ENCODE peak calls at places on chromosomes 3 and 15, in nine cellular contexts. Q is cardiac fibroblast, I is mammary epithelial cell, H is AG08395, Z is nucleus accumbens, B is SIG-M5, S is skeletal muscle cell, C is AG10803, E is AG20443. F is an unnamed sample.

GRCh38 chr3:51984269-51984647 is 923 bp downstream of the ACY1 start:
- DNase-seq in Q (no peak), S (no peak), B (no peak), C (no peak), E (no peak), Z (no peak), H (no peak), I (no peak), F (no peak)

GRCh38 chr3:3825025-3825424 is 25.8 kb downstream of the LRRN1 start:
- DNase-seq in S (no peak), E (no peak), Z (no peak), H (no peak), I (no peak), Q (no peak), C (no peak), B (no peak), F (no peak)

GRCh38 chr3:132788299-132788698 is 66.1 kb upstream of the NPHP3 start:
- DNase-seq in E (peak; percentile 65), Z (no peak), Q (peak; percentile 83), H (peak; percentile 37), S (peak; percentile 88), B (no peak), C (peak; percentile 92), I (peak; percentile 53), F (peak; percentile 65)

GRCh38 chr3:173826901-173827609 is 429.5 kb downstream of the NLGN1 start:
- DNase-seq in H (peak; percentile 34), C (peak; percentile 26), E (peak; percentile 41), Z (no peak), Q (peak; percentile 2), I (peak; percentile 1), B (no peak), S (peak; percentile 44), F (peak; percentile 64)

GRCh38 chr3:32215185-32215584 is 23.3 kb upstream of the CMTM8 start:
- DNase-seq in B (no peak), I (no peak), C (no peak), Z (no peak), Q (no peak), H (no peak), E (no peak), S (no peak), F (no peak)

GRCh38 chr15:55742927-55743614 is at the start of gene PRTG:
- DNase-seq in Z (peak; percentile 18), I (peak; percentile 37), E (peak; percentile 84), C (peak; percentile 42), S (peak; percentile 21), Q (peak; percentile 87), B (no peak), H (peak; percentile 58), F (peak; percentile 11)

GRCh38 chr3:94171954-94172353 is 109.1 kb downstream of the NSUN3 start:
- DNase-seq in S (no peak), Q (no peak), Z (no peak), I (peak; percentile 50), B (no peak), C (no peak), H (no peak), E (no peak), F (no peak)

GRCh38 chr3:142278451-142278850 is 53.1 kb upstream of the GK5 start:
- DNase-seq in C (peak; percentile 60), E (peak; percentile 29), Z (no peak), S (no peak), B (no peak), I (no peak), Q (peak; percentile 44), H (no peak), F (peak; percentile 12)

GRCh38 chr3:131142580-131142979 is 115.9 kb downstream of the NEK11 start:
- DNase-seq in H (no peak), C (peak; percentile 3), E (no peak), Z (no peak), S (peak; percentile 1), Q (peak; percentile 29), I (no peak), B (no peak), F (peak; percentile 12)

GRCh38 chr3:65636326-65636725 is 402.4 kb downstream of the MAGI1 start:
- DNase-seq in Q (no peak), C (no peak), B (no peak), S (no peak), E (no peak), I (no peak), Z (no peak), H (no peak), F (no peak)

GRCh38 chr15:75720787-75721461 is 8.3 kb upstream of the CSPG4 start:
- DNase-seq in I (peak; percentile 88), E (no peak), C (no peak), B (no peak), H (no peak), Z (no peak), Q (no peak), S (no peak), F (peak; percentile 27)

GRCh38 chr3:82054849-82055248 is 293.4 kb upstream of the GBE1 start:
- DNase-seq in Q (no peak), I (no peak), E (no peak), C (no peak), Z (no peak), S (no peak), B (no peak), H (no peak), F (no peak)

GRCh38 chr3:44444437-44444836 is 33.0 kb downstream of the ZNF445 start:
- DNase-seq in B (no peak), Z (no peak), C (no peak), S (no peak), Q (no peak), H (no peak), E (no peak), I (no peak), F (no peak)

GRCh38 chr15:85318048-85318731 is 62.2 kb upstream of the AKAP13 start:
- DNase-seq in Z (no peak), H (peak; percentile 89), S (peak; percentile 86), C (peak; percentile 92), B (no peak), I (peak; percentile 90), E (peak; percentile 75), Q (peak; percentile 80), F (peak; percentile 91)

GRCh38 chr15:68843425-68844311 is 23.0 kb upstream of the ANP32A start:
- DNase-seq in C (no peak), E (peak; percentile 13), B (no peak), I (no peak), Z (no peak), S (no peak), Q (peak; percentile 17), H (peak; percentile 3), F (no peak)

GRCh38 chr3:37183375-37183831 is 9.0 kb upstream of the LRRFIP2 start:
- DNase-seq in Z (no peak), B (no peak), E (peak; percentile 52), Q (peak; percentile 94), I (peak; percentile 98), C (peak; percentile 97), S (peak; percentile 84), H (peak; percentile 70), F (peak; percentile 91)

GRCh38 chr15:85742186-85742751 is 52.5 kb downstream of the KLHL25 start:
- DNase-seq in I (no peak), C (peak; percentile 84), Q (peak; percentile 47), H (peak; percentile 38), B (no peak), E (peak; percentile 50), Z (no peak), S (peak; percentile 52), F (no peak)

GRCh38 chr3:42582474-42583070 is 805 bp upstream of the SEC22C start:
- DNase-seq in Z (no peak), C (no peak), H (no peak), I (no peak), E (no peak), S (no peak), B (no peak), Q (no peak), F (no peak)

GRCh38 chr3:88408935-88409334 is 259.2 kb downstream of the C3orf38 start:
- DNase-seq in H (no peak), I (no peak), C (no peak), E (no peak), B (no peak), Q (no peak), Z (no peak), S (no peak), F (no peak)

GRCh38 chr3:122977645-122978466 is 49.7 kb downstream of the SEMA5B start:
- DNase-seq in H (peak; percentile 38), Z (peak; percentile 12), E (peak; percentile 48), Q (peak; percentile 74), I (peak; percentile 53), S (peak; percentile 80), C (peak; percentile 46), B (no peak), F (peak; percentile 47)

GRCh38 chr3:54322354-54322753 is 200.0 kb downstream of the CACNA2D3 start:
- DNase-seq in B (no peak), H (no peak), I (no peak), S (no peak), E (no peak), Q (no peak), Z (no peak), C (no peak), F (no peak)

GRCh38 chr3:150407051-150407817 is 864 bp upstream of the TSC22D2 start:
- DNase-seq in E (peak; percentile 71), S (no peak), B (no peak), I (no peak), Q (peak; percentile 76), H (peak; percentile 62), Z (no peak), C (peak; percentile 82), F (peak; percentile 56)

GRCh38 chr3:46091046-46091445 is 63.8 kb upstream of the XCR1 start:
- DNase-seq in I (no peak), Z (no peak), C (no peak), S (no peak), E (no peak), Q (no peak), H (no peak), B (no peak), F (no peak)

GRCh38 chr15:43153269-43153668 is 19.9 kb downstream of the TMEM62 start:
- DNase-seq in C (no peak), S (no peak), Z (no peak), E (no peak), H (no peak), B (no peak), I (no peak), Q (peak; percentile 13), F (no peak)

GRCh38 chr15:28886431-28887343 is 913 bp downstream of the APBA2 start:
- DNase-seq in I (no peak), Q (no peak), S (no peak), E (no peak), B (no peak), C (no peak), Z (no peak), H (no peak), F (no peak)

GRCh38 chr3:14509796-14510100 is 30.4 kb downstream of the GRIP2 start:
- DNase-seq in S (no peak), C (no peak), H (no peak), E (no peak), Q (no peak), I (no peak), Z (no peak), B (no peak), F (no peak)

GRCh38 chr15:96273317-96274086 is 57.0 kb upstream of the NR2F2 start:
- DNase-seq in C (peak; percentile 90), E (peak; percentile 86), B (no peak), H (peak; percentile 85), S (peak; percentile 100), Z (no peak), Q (peak; percentile 86), I (peak; percentile 100), F (peak; percentile 99)

GRCh38 chr3:129688310-129688895 is 81.9 kb upstream of the PLXND1 start:
- DNase-seq in B (no peak), Z (peak; percentile 77), Q (peak; percentile 77), E (peak; percentile 65), I (no peak), S (peak; percentile 29), C (peak; percentile 72), H (peak; percentile 60), F (no peak)

GRCh38 chr3:100482181-100482580 is 10.2 kb upstream of the TMEM45A start:
- DNase-seq in S (no peak), Q (no peak), I (no peak), H (no peak), B (no peak), C (no peak), E (no peak), Z (no peak), F (no peak)

GRCh38 chr3:2810723-2811122 is 299.5 kb downstream of the IL5RA start:
- DNase-seq in B (no peak), E (no peak), Q (no peak), S (no peak), H (no peak), Z (no peak), I (no peak), C (no peak), F (no peak)

GRCh38 chr3:113423699-113424098 is 17.6 kb downstream of the CFAP44 start:
- DNase-seq in Q (no peak), H (no peak), E (no peak), C (no peak), I (no peak), Z (no peak), S (no peak), B (no peak), F (no peak)